ENCODE peak calls at places on chromosomes 12 and 14, in eight cellular contexts. W is HCT116, T is vagina, R is breast epithelium, O is transverse colon, K is upper lobe of left lung, J is sigmoid colon, V is stomach. Q is an unnamed sample.

GRCh38 chr14:74480051-74480450 is 13.1 kb downstream of the NPC2 start:
- DNase-seq in W (no peak), T (no peak), R (no peak), O (no peak), K (no peak), J (no peak), V (no peak), Q (no peak)

GRCh38 chr14:59768855-59769254 is 101.7 kb downstream of the RTN1 start:
- DNase-seq in W (no peak), T (no peak), R (no peak), O (no peak), K (no peak), J (no peak), V (no peak), Q (no peak)

GRCh38 chr14:31388687-31389413 is 31.5 kb downstream of the HEATR5A start:
- DNase-seq in W (no peak), T (no peak), R (no peak), O (no peak), K (no peak), J (no peak), V (no peak), Q (no peak)

GRCh38 chr12:75818863-75819262 is 212.7 kb downstream of the PHLDA1 start:
- DNase-seq in W (no peak), T (no peak), R (no peak), O (no peak), K (no peak), J (no peak), V (no peak), Q (no peak)

GRCh38 chr14:74514471-74514932 is 20.9 kb downstream of the ISCA2 start:
- DNase-seq in W (no peak), T (no peak), R (peak; percentile 92), O (peak; percentile 20), K (no peak), J (peak; percentile 70), V (no peak), Q (no peak)

GRCh38 chr12:132322206-132323132 is 6.9 kb downstream of the GALNT9 start:
- DNase-seq in W (no peak), T (no peak), R (no peak), O (no peak), K (peak; percentile 70), J (peak; percentile 85), V (no peak), Q (no peak)

GRCh38 chr14:24943024-24943423 is 106.9 kb downstream of the STXBP6 start:
- DNase-seq in W (no peak), T (no peak), R (no peak), O (peak; percentile 17), K (no peak), J (peak; percentile 87), V (no peak), Q (peak; percentile 83)

GRCh38 chr12:64625243-64626077 is 15.2 kb downstream of the RASSF3 start:
- DNase-seq in W (peak; percentile 60), T (no peak), R (peak; percentile 54), O (peak; percentile 54), K (no peak), J (peak; percentile 93), V (peak; percentile 47), Q (no peak)

GRCh38 chr14:76117789-76118188 is 33.9 kb upstream of the GPATCH2L start:
- DNase-seq in W (no peak), T (no peak), R (no peak), O (no peak), K (peak; percentile 52), J (no peak), V (no peak), Q (no peak)

GRCh38 chr12:89108265-89108664 is 244.0 kb downstream of the DUSP6 start:
- DNase-seq in W (no peak), T (no peak), R (no peak), O (no peak), K (no peak), J (no peak), V (no peak), Q (no peak)

GRCh38 chr12:40446385-40446784 is 221.6 kb downstream of the LRRK2 start:
- DNase-seq in W (peak; percentile 3), T (no peak), R (no peak), O (no peak), K (no peak), J (no peak), V (no peak), Q (no peak)

GRCh38 chr12:96989916-96990315 is 82.9 kb downstream of the NEDD1 start:
- DNase-seq in W (peak; percentile 54), T (no peak), R (no peak), O (no peak), K (no peak), J (no peak), V (no peak), Q (no peak)

GRCh38 chr12:24363177-24363754 is 413.8 kb upstream of the SOX5 start:
- DNase-seq in W (no peak), T (no peak), R (no peak), O (no peak), K (no peak), J (no peak), V (no peak), Q (no peak)

GRCh38 chr12:15346488-15346887 is 24.2 kb downstream of the PTPRO start:
- DNase-seq in W (no peak), T (no peak), R (no peak), O (no peak), K (no peak), J (no peak), V (no peak), Q (no peak)

GRCh38 chr14:65425885-65426284 is 13.4 kb downstream of the FUT8 start:
- DNase-seq in W (no peak), T (no peak), R (no peak), O (no peak), K (no peak), J (no peak), V (no peak), Q (no peak)

GRCh38 chr14:104681689-104682074 is 7.7 kb upstream of the INF2 start:
- DNase-seq in W (no peak), T (no peak), R (peak; percentile 71), O (peak; percentile 92), K (peak; percentile 79), J (peak; percentile 96), V (peak; percentile 92), Q (peak; percentile 85)

GRCh38 chr14:101276309-101277091 is 284.8 kb upstream of the DIO3 start:
- DNase-seq in W (no peak), T (no peak), R (no peak), O (no peak), K (no peak), J (no peak), V (no peak), Q (no peak)
- TF ChIP-seq POLR2AphosphoS5 in W (no peak), T (no peak), R (no peak), O (no peak), K (no peak), J (no peak), V (no peak), Q (no peak)

DNA sequence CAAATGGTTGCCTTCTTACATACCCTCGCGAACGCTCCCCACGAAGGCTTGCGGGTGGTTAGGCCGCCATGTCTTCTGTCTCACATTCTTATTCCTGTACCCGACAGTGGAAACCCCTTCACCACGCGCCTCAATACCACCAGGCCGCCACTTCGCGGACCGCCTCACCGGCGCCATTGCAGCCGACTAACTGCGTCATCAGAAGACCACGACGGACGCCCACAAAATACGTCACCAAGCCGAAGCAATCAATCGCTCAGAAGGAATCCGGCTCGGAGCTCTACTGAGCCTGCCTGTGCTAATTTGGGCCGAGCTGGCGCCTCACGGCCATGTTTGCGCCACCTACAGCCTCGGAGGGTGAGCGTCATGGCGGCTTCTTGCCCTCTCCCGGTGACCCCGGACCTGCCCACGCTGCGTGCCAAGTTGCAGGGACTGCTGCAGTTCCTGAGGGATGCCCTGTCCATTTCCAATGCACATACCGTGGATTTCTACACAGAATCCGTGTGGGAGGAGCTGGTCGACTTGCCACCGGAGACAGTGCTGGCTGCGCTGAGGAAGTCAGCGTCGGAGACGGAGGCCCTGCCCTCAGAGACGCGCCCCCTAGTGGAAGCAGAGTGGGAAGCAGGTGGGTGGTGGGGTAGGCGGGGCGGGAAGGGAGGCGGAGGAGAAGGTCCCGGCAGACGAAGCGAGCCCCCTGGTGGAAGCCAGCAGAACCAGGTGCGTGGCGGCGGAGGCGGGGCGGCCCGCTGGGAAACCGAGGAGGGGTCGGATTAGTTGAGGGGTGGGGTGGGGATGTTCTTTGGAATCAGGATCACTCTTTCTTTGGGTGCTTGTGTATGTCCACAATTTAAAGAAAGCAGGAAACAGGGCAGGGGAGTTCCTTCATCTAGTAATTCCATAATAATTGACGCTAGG is at the start of the genes CCDC59 and METTL25:
- DNase-seq in W (peak; percentile 97), T (peak; percentile 97), R (peak; percentile 96), O (peak; percentile 99), K (peak; percentile 96), J (peak; percentile 98), V (peak; percentile 97), Q (peak; percentile 97)
- TF ChIP-seq POLR2A in W (peak; percentile 63), T (peak; percentile 50), R (peak; percentile 74), O (peak; percentile 90), K (peak; percentile 90), J (peak; percentile 67), V (no peak), Q (peak; percentile 82)

DNA sequence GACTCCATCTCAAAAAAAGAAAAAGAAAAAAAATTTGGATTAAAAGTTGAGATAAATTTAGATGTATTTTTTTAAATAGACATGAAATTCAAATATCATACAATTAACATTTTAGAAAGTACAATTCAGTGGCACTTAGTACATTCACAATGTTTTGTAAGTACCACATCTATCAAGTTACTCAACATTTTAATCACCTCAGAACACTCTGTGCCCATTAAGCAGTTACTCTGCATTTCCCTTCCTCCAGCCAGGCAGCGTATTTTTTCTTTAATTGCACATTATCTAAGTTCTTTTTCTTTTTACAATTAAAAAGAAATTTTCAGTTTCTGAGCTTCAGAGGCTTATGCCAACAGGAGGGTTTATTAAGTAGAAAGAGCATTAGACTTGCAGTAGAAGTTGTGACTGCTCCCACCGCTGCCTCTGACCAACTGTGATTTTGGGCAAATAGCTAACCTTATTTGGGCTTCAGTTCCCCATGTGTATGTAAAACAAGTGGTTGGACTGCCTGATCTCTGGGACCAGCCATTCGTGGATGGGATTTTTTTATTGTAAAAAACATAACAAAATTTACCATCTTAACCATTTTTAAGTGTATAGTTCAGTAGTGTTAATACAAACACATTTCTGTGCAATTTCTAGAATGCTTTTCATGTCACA is 65.7 kb downstream of the WNK1 start:
- DNase-seq in W (no peak), T (no peak), R (no peak), O (no peak), K (no peak), J (no peak), V (no peak), Q (no peak)
- H3K27ac ChIP-seq in W (no peak overlapping the region), T (no peak overlapping the region), R (no peak overlapping the region), O (no peak overlapping the region), K (no peak overlapping the region), J (no peak overlapping the region), V (peak overlapping the region; percentile 9), Q (no peak overlapping the region)

DNA sequence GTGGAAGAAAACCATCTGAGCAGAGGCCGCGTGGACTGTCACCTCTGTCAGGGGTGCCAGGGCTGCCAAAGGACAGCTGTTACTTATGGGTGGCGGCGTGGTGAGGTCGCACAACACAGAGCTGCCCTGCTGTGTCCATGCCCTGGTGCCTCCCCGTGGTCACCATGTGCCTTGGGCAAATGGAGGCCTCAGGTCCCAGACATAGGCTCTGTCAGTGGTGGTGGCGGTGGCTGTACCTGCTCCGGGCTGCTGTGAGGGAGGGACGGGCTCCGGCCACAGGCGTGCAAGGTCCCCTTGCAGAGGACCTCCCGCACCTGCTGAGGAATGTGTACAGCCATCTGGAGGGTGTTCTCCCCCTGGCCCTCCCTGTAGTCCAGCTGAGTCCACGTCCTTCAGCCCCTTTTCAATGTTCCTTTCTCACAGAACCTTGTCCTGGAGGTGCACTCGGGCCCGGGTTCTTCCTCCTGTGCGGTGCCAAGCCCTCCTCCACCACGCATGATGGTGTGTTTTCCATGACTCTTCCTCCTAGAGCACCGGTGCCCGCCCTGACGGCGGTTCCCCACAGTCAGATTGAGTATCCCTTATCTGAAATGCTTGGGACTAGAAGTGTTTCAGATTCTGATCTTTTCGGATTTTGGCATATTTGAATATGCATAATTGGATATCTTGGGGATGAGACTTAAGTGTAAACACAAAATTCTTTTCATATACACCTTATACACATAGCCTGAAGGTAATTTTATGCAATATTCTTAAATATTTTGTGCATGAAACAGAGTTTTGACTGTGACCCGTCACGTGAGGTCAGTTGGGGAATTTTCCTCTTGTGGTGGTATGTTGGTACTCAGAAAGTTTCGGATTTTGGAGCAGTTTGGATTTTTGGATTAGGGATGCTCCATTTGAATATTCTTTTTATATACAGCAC is 49.8 kb downstream of the TRAF3 start:
- DNase-seq in W (no peak), T (no peak), R (no peak), O (no peak), K (peak; percentile 50), J (no peak), V (no peak), Q (no peak)
- TF ChIP-seq POLR2AphosphoS5 in W (no peak), T (no peak), R (no peak), O (no peak), K (no peak), J (no peak), V (no peak), Q (no peak)

Q was measured in suprapubic skin.